ENCODE peak calls at places on chromosomes 3 and 15, in seven cellular contexts. N is mammary epithelial cell, J is GM23338, F is neural progenitor cell, A is OCI-LY7, H is K562, C is H9. L is an unnamed sample.

GRCh38 chr15:76994001-76994400 is 925 bp upstream of the PSTPIP1 start:
- DNase-seq in F (no peak), H (no peak), N (no peak), C (no peak), J (no peak), A (no peak), L (no peak)

GRCh38 chr3:129311054-129311902 is 32.6 kb downstream of the HMCES start:
- DNase-seq in N (no peak), H (no peak), J (no peak), A (no peak), C (no peak), F (no peak), L (no peak)

GRCh38 chr3:195080125-195080524 is 190.8 kb downstream of the XXYLT1 start:
- DNase-seq in J (no peak), F (no peak), A (peak), H (no peak), N (no peak), C (no peak), L (no peak)

GRCh38 chr3:72145506-72146380 is 360.8 kb upstream of the PROK2 start:
- DNase-seq in J (peak), C (no peak), A (no peak), H (no peak), F (peak), N (peak), L (no peak)

GRCh38 chr15:67836477-67836876 is 3.4 kb downstream of the RNU6-1 start:
- DNase-seq in F (peak), H (peak), A (peak), N (no peak), J (peak), C (no peak), L (no peak)

GRCh38 chr3:158711886-158712285 is 20.4 kb downstream of the RARRES1 start:
- DNase-seq in H (no peak), C (no peak), J (no peak), F (no peak), N (peak), A (no peak), L (no peak)

GRCh38 chr15:57285386-57285785 is 90.9 kb upstream of the CGNL1 start:
- DNase-seq in N (no peak), A (no peak), C (no peak), F (no peak), J (no peak), H (no peak), L (no peak)

GRCh38 chr3:145696011-145696410 is 465.0 kb downstream of the PLOD2 start:
- DNase-seq in J (no peak), A (no peak), F (no peak), N (no peak), H (no peak), C (no peak), L (no peak)

GRCh38 chr3:181623924-181624694 is 87.6 kb upstream of the SOX2 start:
- DNase-seq in F (peak), J (no peak), N (peak), A (no peak), H (no peak), C (no peak), L (peak)

GRCh38 chr3:195119461-195120198 is 151.3 kb downstream of the XXYLT1 start:
- DNase-seq in J (peak), N (no peak), C (peak), A (no peak), F (peak), H (no peak), L (peak)

GRCh38 chr15:65354835-65355172 is 23.0 kb downstream of the IGDCC3 start:
- DNase-seq in J (no peak), C (no peak), F (no peak), A (no peak), H (no peak), N (no peak), L (no peak)

GRCh38 chr3:33886015-33886414 is 87.6 kb downstream of the PDCD6IP start:
- DNase-seq in C (no peak), F (no peak), J (no peak), N (peak), H (no peak), A (no peak), L (no peak)

GRCh38 chr3:11390411-11391171 is 118.4 kb downstream of the ATG7 start:
- DNase-seq in J (no peak), H (no peak), N (no peak), F (no peak), A (no peak), C (no peak), L (no peak)

GRCh38 chr15:63583027-63583426 is 14.2 kb upstream of the FBXL22 start:
- DNase-seq in H (no peak), N (peak), C (no peak), J (no peak), A (no peak), F (no peak), L (no peak)

GRCh38 chr15:76309561-76310330 is 1.5 kb downstream of the ETFA start:
- DNase-seq in F (no peak), J (no peak), A (no peak), C (no peak), N (no peak), H (no peak), L (no peak)

GRCh38 chr3:149454746-149455145 is 19.8 kb upstream of the TM4SF4 start:
- DNase-seq in H (no peak), C (no peak), N (peak), F (no peak), A (no peak), J (no peak), L (peak)

GRCh38 chr3:44280077-44280476 is 38.4 kb downstream of the TOPAZ1 start:
- DNase-seq in F (no peak), J (no peak), C (no peak), H (no peak), A (no peak), N (no peak), L (no peak)

GRCh38 chr15:99537344-99537743 is 28.4 kb upstream of the MEF2A start:
- DNase-seq in A (no peak), J (no peak), N (no peak), H (no peak), F (no peak), C (no peak), L (no peak)

DNA sequence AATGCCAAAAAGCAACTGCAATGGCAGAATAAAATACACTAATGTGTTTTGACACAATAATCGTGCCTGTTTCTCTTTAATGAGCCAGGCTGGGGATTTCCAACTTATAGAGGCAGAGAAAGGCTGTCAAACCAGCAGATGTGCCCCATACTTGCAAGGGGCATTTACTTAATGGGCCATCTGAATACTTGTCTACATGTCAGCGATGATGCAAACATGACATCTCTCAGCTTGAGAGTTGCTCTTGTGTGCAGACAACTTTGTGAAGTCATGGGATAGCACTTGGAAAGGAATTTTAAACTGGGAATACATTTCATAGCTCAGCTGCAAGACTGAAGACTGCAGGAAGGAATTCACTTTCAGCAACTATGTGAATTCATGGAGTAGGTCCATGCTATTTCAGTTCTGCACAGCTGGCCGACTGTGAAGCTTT is 127.4 kb upstream of the ADAMTS9 start:
- DNase-seq in J (no peak), N (peak), C (no peak), A (no peak), F (no peak), H (no peak), L (no peak)
- H2AFZ ChIP-seq in J (no peak), N (peak), C (no peak), A (no peak), F (no peak), H (no peak), L (no peak)

GRCh38 chr3:15796771-15797599 is 794 bp downstream of the ANKRD28 start:
- DNase-seq in H (peak), F (peak), J (peak), N (peak), A (no peak), C (no peak), L (peak)

GRCh38 chr3:15795563-15796308 is 2.0 kb downstream of the ANKRD28 start:
- DNase-seq in A (peak), F (no peak), N (peak), J (no peak), H (no peak), C (no peak), L (no peak)

GRCh38 chr3:15798533-15799245 is 910 bp upstream of the ANKRD28 start:
- DNase-seq in F (no peak), H (no peak), A (no peak), J (no peak), C (no peak), N (no peak), L (no peak)

GRCh38 chr3:15796331-15796730 is 1.4 kb downstream of the ANKRD28 start:
- DNase-seq in F (no peak), A (no peak), C (no peak), J (no peak), H (no peak), N (no peak), L (no peak)

DNA sequence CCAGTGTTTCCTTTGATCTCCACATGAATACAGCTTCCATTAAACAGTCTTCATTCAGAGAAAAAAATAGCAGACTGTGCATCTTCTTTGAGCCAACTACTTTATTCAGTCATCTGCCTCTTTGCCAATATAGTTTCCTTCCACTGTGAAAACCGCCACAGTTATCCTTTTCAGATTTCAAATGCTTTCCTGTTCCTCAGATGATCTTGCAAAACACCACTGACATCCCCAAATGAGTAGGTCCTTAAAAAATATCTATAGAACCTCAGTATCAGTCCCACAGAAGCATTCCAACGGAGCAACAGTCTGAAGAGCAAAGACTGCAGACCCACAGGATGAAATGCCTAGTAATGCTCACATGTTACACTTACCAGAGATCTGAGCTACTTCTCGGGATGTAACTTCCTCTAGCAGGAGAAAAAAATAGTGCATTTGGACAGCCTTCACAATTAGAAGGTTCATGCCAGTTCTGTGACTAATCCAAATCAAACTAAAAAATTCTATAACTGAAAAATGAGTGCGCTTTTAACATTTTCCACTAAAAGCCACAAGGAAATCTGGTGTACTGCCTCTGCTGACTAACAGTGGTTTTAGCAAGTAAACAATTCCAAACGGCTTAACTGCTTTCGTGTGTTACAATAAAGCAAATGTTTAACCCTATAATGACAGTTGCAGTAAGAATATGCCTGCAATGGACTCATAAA is at the start of gene ANKRD28:
- DNase-seq in C (no peak), F (peak), A (peak), N (peak), H (peak), J (peak), L (peak)
- TF ChIP-seq CTCF in C (no peak), F (peak), A (peak), N (peak), H (peak), J (peak), L (peak)

DNA sequence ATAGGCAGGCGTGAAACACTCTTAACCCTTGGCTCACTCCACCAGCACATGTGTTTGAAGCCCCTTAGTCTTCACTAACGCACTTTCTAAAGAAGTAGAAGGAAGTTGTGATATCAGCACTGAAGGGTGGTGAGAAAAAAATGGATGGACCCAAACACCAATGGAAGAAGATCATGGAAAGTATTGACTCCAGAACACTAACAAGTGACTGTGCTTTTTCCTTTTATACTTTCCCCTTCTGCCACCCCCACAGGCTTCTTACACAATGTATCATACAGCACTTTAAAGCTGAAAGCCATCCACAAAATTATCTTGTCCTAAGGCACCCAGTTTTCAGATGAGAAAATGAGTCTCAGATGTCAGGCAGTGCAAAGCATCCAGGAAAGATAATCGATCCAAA is 93.9 kb upstream of the PHLDB2 start:
- DNase-seq in J (no peak), F (no peak), N (no peak), C (no peak), H (no peak), A (no peak), L (no peak)
- H3K4me2 ChIP-seq in J (no peak), F (no peak), N (peak), C (no peak), H (no peak), A (no peak), L (no peak)

DNA sequence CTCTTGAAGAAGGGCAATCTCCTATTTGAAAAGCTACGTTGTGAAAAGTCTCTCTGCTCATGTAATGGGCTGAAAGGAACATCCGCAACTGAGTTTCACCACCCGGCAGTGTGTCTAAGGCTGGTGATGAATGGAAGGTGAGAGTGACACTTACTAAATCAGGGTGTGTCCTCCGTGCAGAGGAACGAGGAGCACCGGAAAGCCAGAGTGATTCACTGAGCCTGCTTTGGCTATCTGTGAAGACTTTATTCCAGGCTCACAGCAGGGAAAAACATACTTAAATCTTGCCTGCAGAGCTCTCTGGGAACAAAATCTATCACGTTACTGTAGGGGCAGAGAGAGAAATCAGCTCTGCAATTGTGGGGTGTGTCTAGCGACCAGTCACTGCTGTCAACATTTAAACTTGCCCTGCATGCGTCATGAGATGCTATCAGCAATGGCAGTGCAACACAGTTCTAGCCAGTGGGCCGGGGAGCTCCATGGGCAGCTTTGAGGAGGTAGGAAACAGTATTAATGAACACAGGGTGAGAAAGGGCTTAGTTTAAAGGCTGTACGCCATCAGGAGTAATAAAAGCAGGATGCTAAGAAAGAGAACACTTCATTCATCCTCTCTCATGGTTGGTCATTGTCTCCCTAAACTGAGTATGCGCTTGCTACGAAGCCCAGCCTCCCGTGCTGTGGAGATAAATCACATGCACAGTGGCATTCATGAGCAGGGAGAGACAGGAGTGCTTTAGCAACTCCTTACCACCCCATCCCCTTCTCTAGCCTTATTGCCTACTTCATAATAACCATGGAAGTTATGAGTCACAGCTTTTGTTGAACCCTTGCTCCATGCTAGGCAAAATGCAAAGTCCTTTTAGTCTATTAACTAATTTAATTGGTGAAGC is 542.7 kb upstream of the ADAMTS9 start:
- DNase-seq in A (no peak), N (peak), F (no peak), H (no peak), J (no peak), C (no peak), L (peak)
- H2AFZ ChIP-seq in A (no peak), N (no peak), F (no peak), H (no peak), J (peak), C (no peak), L (no peak)

GRCh38 chr3:140753865-140754754 is 76.2 kb downstream of the TRIM42 start:
- DNase-seq in C (no peak), A (peak), H (no peak), F (no peak), J (peak), N (peak), L (peak)
- TF ChIP-seq CTCF in C (no peak), A (peak), H (no peak), F (no peak), J (no peak), N (no peak), L (no peak)

DNA sequence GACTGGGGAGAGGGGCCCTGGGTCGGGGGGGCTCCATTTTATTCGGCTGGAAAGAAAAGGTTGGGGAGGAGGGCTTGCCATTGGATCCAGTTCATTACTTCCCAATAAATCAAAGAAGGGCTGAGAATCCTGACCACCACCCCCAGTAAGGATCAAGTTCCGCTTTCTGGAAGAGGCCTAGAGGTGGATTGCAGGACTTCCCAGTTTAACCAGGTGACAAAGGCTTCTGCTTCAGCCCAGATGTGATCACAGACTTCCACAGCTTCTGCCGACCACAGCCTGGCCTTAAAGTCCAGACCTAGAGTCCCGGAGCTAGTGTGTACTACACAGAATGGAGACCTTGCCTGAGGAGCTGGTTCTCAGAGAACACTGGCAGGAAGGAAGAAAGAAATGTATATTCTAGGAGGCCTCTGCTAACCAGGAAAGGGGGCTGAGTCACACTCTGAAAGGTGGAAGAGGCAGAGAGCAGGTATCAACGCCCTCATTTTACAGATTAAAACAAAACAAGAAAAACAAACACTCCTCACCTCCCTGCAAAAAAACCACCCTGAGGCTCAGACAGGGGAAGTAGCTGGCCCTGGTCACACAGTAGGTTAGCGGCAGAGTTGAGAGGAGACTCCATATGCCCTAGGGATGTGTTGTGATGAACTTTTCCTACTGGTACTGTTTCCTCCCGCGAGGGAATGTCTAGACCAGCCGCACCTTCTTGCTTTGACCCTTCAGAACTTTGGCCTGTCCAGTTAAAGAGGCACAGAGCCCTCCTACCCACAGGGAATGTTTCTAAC is 1.1 kb upstream of the CEMIP start:
- DNase-seq in A (no peak), N (peak), C (no peak), J (no peak), F (no peak), H (no peak), L (peak)
- H3K4me2 ChIP-seq in A (no peak), N (no peak), C (peak), J (peak), F (no peak), H (no peak), L (peak)

DNA sequence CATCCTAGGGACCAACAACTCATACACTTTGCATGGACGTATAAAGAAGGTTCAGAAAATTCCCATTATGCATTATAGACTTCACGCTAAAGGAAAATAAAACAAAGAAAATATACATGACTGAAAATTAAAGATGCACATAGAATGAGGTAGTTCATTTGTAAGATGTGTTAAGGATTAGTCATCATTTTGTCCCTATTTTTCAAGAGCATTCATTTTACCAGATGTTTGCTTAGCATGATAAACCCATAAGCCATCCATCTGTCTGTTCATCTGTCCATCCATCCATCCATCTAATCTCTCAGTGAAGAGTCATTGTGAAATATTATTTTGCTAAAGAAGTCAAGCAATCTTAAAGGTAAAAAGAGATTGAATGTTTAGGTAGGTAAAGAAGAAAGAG is 80.3 kb downstream of the TFG start:
- DNase-seq in H (no peak), F (no peak), J (no peak), A (no peak), N (no peak), C (no peak), L (no peak)
- H2AFZ ChIP-seq in H (no peak), F (no peak), J (no peak), A (no peak), N (no peak), C (no peak), L (no peak)

DNA sequence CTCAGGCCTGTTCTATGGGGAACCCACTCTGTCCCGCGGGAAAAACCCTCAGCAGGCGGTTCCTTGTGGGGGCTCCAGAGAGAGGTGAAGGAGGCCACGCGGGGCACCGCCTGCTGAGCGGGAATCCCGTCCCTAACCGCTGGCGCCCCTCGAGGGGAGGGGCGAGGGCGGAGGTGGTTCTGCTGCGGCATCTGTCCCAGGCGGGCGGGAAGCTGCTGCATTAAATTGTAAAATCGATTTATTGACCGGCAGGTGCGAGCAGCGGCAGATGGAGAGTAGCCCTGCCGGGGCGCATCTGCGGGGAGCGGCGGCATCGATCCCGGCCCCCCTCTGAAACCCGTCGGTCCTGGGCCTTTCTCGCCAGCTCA is 3.7 kb upstream of the DLL4 start:
- DNase-seq in H (no peak), J (peak), C (no peak), F (peak), N (no peak), A (no peak), L (no peak)
- TF ChIP-seq CTCF in H (no peak), J (no peak), C (no peak), F (no peak), N (no peak), A (no peak), L (no peak)